ENCODE peak calls at places on chromosomes 7 and 10, in eight cellular contexts. One of them, this sample, is unnamed.

GRCh38 chr10:4511559-4511958 is 314.4 kb upstream of the AKR1E2 start:
- DNase-seq in transverse colon: no peak
- DNase-seq in GM20000: no peak
- DNase-seq in fibroblast of lung: peak; percentile 70
- DNase-seq in choroid plexus epithelial cell: no peak
- DNase-seq in endodermal cell: no peak
- DNase-seq in WTC11: no peak
- DNase-seq in dorsolateral prefrontal cortex: no peak
- DNase-seq in this sample: no peak

GRCh38 chr10:100006241-100006886 is 3.4 kb downstream of the DNMBP start:
- DNase-seq in choroid plexus epithelial cell: peak; percentile 95
- DNase-seq in transverse colon: no peak
- DNase-seq in WTC11: no peak
- DNase-seq in dorsolateral prefrontal cortex: no peak
- DNase-seq in endodermal cell: no peak
- DNase-seq in GM20000: peak; percentile 55
- DNase-seq in fibroblast of lung: peak; percentile 90
- DNase-seq in this sample: no peak

GRCh38 chr10:125961743-125962142 is 65.4 kb downstream of the FANK1 start:
- DNase-seq in choroid plexus epithelial cell: no peak
- DNase-seq in transverse colon: no peak
- DNase-seq in endodermal cell: no peak
- DNase-seq in dorsolateral prefrontal cortex: no peak
- DNase-seq in fibroblast of lung: no peak
- DNase-seq in WTC11: no peak
- DNase-seq in GM20000: no peak
- DNase-seq in this sample: no peak

GRCh38 chr7:158570449-158571170 is 17.0 kb downstream of the PTPRN2 start:
- DNase-seq in fibroblast of lung: no peak
- DNase-seq in dorsolateral prefrontal cortex: no peak
- DNase-seq in GM20000: no peak
- DNase-seq in choroid plexus epithelial cell: no peak
- DNase-seq in WTC11: no peak
- DNase-seq in transverse colon: no peak
- DNase-seq in endodermal cell: no peak
- DNase-seq in this sample: no peak

GRCh38 chr7:93799750-93800357 is 90.7 kb downstream of the TFPI2 start:
- DNase-seq in choroid plexus epithelial cell: peak; percentile 57
- DNase-seq in dorsolateral prefrontal cortex: no peak
- DNase-seq in WTC11: no peak
- DNase-seq in endodermal cell: no peak
- DNase-seq in fibroblast of lung: peak; percentile 30
- DNase-seq in GM20000: peak; percentile 22
- DNase-seq in transverse colon: no peak
- DNase-seq in this sample: no peak

GRCh38 chr10:132606536-132607316 is 69.1 kb downstream of the INPP5A start:
- DNase-seq in endodermal cell: no peak
- DNase-seq in WTC11: no peak
- DNase-seq in transverse colon: no peak
- DNase-seq in choroid plexus epithelial cell: peak; percentile 34
- DNase-seq in GM20000: no peak
- DNase-seq in fibroblast of lung: peak; percentile 46
- DNase-seq in dorsolateral prefrontal cortex: peak; percentile 80
- DNase-seq in this sample: no peak

GRCh38 chr7:84399661-84400060 is 205.1 kb upstream of the SEMA3A start:
- DNase-seq in choroid plexus epithelial cell: no peak
- DNase-seq in transverse colon: no peak
- DNase-seq in dorsolateral prefrontal cortex: no peak
- DNase-seq in WTC11: no peak
- DNase-seq in GM20000: no peak
- DNase-seq in endodermal cell: peak; percentile 39
- DNase-seq in fibroblast of lung: no peak
- DNase-seq in this sample: no peak

GRCh38 chr7:84058311-84059076 is 136.1 kb downstream of the SEMA3A start:
- DNase-seq in transverse colon: no peak
- DNase-seq in dorsolateral prefrontal cortex: no peak
- DNase-seq in fibroblast of lung: peak; percentile 57
- DNase-seq in GM20000: no peak
- DNase-seq in choroid plexus epithelial cell: peak; percentile 82
- DNase-seq in endodermal cell: no peak
- DNase-seq in WTC11: no peak
- DNase-seq in this sample: no peak

GRCh38 chr10:93859049-93859655 is 34.6 kb upstream of the SLC35G1 start:
- DNase-seq in WTC11: no peak
- DNase-seq in transverse colon: no peak
- DNase-seq in endodermal cell: no peak
- DNase-seq in fibroblast of lung: peak; percentile 28
- DNase-seq in dorsolateral prefrontal cortex: no peak
- DNase-seq in GM20000: no peak
- DNase-seq in choroid plexus epithelial cell: peak; percentile 41
- DNase-seq in this sample: no peak

GRCh38 chr10:90398551-90398950 is 459.3 kb downstream of the HTR7 start:
- DNase-seq in endodermal cell: no peak
- DNase-seq in transverse colon: no peak
- DNase-seq in choroid plexus epithelial cell: peak; percentile 71
- DNase-seq in dorsolateral prefrontal cortex: no peak
- DNase-seq in fibroblast of lung: peak; percentile 43
- DNase-seq in WTC11: no peak
- DNase-seq in GM20000: no peak
- DNase-seq in this sample: no peak

GRCh38 chr7:101402081-101402779 is 39.6 kb downstream of the COL26A1 start:
- DNase-seq in fibroblast of lung: no peak
- DNase-seq in transverse colon: no peak
- DNase-seq in endodermal cell: peak; percentile 94
- DNase-seq in WTC11: peak; percentile 83
- DNase-seq in GM20000: no peak
- DNase-seq in dorsolateral prefrontal cortex: no peak
- DNase-seq in choroid plexus epithelial cell: peak; percentile 22
- DNase-seq in this sample: peak; percentile 39

GRCh38 chr10:75528392-75528791 is 97.0 kb downstream of the LRMDA start:
- DNase-seq in GM20000: no peak
- DNase-seq in transverse colon: no peak
- DNase-seq in WTC11: no peak
- DNase-seq in fibroblast of lung: no peak
- DNase-seq in dorsolateral prefrontal cortex: no peak
- DNase-seq in choroid plexus epithelial cell: no peak
- DNase-seq in endodermal cell: no peak
- DNase-seq in this sample: no peak

GRCh38 chr7:78279035-78279434 is 480.5 kb downstream of the PHTF2 start:
- DNase-seq in fibroblast of lung: peak; percentile 61
- DNase-seq in WTC11: no peak
- DNase-seq in transverse colon: no peak
- DNase-seq in dorsolateral prefrontal cortex: no peak
- DNase-seq in GM20000: no peak
- DNase-seq in choroid plexus epithelial cell: peak; percentile 52
- DNase-seq in endodermal cell: no peak
- DNase-seq in this sample: no peak

GRCh38 chr10:92695679-92696605 is 6.2 kb downstream of the HHEX start:
- DNase-seq in WTC11: peak; percentile 64
- DNase-seq in transverse colon: no peak
- DNase-seq in GM20000: peak; percentile 25
- DNase-seq in choroid plexus epithelial cell: peak; percentile 64
- DNase-seq in endodermal cell: peak; percentile 80
- DNase-seq in dorsolateral prefrontal cortex: no peak
- DNase-seq in fibroblast of lung: peak; percentile 69
- DNase-seq in this sample: no peak

GRCh38 chr7:130917669-130918128 is 183.7 kb upstream of the KLF14 start:
- DNase-seq in fibroblast of lung: peak; percentile 69
- DNase-seq in choroid plexus epithelial cell: no peak
- DNase-seq in transverse colon: no peak
- DNase-seq in dorsolateral prefrontal cortex: no peak
- DNase-seq in WTC11: no peak
- DNase-seq in GM20000: no peak
- DNase-seq in endodermal cell: no peak
- DNase-seq in this sample: no peak

GRCh38 chr10:11757452-11757819 is 15.3 kb downstream of the ECHDC3 start:
- DNase-seq in endodermal cell: no peak
- DNase-seq in transverse colon: no peak
- DNase-seq in fibroblast of lung: peak; percentile 94
- DNase-seq in GM20000: no peak
- DNase-seq in dorsolateral prefrontal cortex: no peak
- DNase-seq in WTC11: no peak
- DNase-seq in choroid plexus epithelial cell: peak; percentile 95
- DNase-seq in this sample: peak; percentile 65

GRCh38 chr10:13629116-13629515 is 42.4 kb downstream of the PRPF18 start:
- DNase-seq in fibroblast of lung: no peak
- DNase-seq in GM20000: no peak
- DNase-seq in WTC11: no peak
- DNase-seq in dorsolateral prefrontal cortex: no peak
- DNase-seq in choroid plexus epithelial cell: peak; percentile 74
- DNase-seq in endodermal cell: no peak
- DNase-seq in transverse colon: no peak
- DNase-seq in this sample: no peak

DNA sequence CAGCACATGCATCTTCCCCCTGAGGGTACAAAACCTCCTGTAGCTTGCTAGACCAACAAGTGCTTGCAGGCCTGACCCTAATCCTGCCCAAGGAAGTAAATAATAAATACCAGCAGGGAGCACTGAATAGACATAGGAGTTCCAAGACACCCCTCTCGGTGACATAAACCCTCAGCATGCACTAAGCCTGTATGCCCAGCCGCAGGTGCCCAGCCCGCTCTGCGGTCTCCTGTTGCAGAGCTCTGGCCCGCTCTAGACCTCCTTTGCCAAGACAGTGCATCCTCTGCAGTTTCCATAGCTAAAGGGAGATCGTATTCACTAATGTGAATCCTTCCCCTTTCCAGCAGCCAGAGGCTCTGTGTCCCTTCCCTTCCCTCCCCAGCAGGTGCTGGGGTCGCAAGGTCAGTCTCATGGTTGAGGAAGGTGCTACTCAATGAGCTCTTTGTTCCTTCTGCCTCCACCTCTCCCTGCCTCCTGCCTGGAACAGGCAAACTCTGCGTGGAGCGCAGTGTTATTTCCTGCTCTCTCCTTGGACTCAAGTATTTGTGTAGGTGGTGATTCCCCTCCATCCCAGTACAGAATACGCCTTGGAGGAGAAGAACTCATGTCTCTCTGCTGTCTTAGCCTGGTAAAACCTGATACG is 36.6 kb downstream of the SBDS start:
- DNase-seq in GM20000: no peak
- DNase-seq in choroid plexus epithelial cell: no peak
- DNase-seq in transverse colon: peak; percentile 41
- DNase-seq in WTC11: no peak
- DNase-seq in dorsolateral prefrontal cortex: no peak
- DNase-seq in endodermal cell: no peak
- DNase-seq in fibroblast of lung: no peak
- DNase-seq in this sample: no peak
- TF ChIP-seq CTCF in GM20000: no peak
- TF ChIP-seq CTCF in choroid plexus epithelial cell: no peak
- TF ChIP-seq CTCF in transverse colon: no peak
- TF ChIP-seq CTCF in WTC11: no peak
- TF ChIP-seq CTCF in dorsolateral prefrontal cortex: no peak
- TF ChIP-seq CTCF in endodermal cell: no peak
- TF ChIP-seq CTCF in fibroblast of lung: no peak
- TF ChIP-seq CTCF in this sample: no peak

GRCh38 chr7:128421384-128421783 is 11.6 kb upstream of the IMPDH1 start:
- DNase-seq in dorsolateral prefrontal cortex: no peak
- DNase-seq in choroid plexus epithelial cell: no peak
- DNase-seq in WTC11: no peak
- DNase-seq in endodermal cell: no peak
- DNase-seq in GM20000: no peak
- DNase-seq in transverse colon: no peak
- DNase-seq in fibroblast of lung: no peak
- DNase-seq in this sample: no peak

GRCh38 chr7:128415217-128415785 is 5.5 kb upstream of the IMPDH1 start:
- DNase-seq in GM20000: no peak
- DNase-seq in transverse colon: no peak
- DNase-seq in endodermal cell: no peak
- DNase-seq in WTC11: no peak
- DNase-seq in dorsolateral prefrontal cortex: no peak
- DNase-seq in fibroblast of lung: no peak
- DNase-seq in choroid plexus epithelial cell: no peak
- DNase-seq in this sample: no peak

GRCh38 chr7:128420773-128421172 is 11.0 kb upstream of the IMPDH1 start:
- DNase-seq in endodermal cell: no peak
- DNase-seq in transverse colon: no peak
- DNase-seq in GM20000: no peak
- DNase-seq in WTC11: no peak
- DNase-seq in dorsolateral prefrontal cortex: no peak
- DNase-seq in fibroblast of lung: no peak
- DNase-seq in choroid plexus epithelial cell: peak; percentile 76
- DNase-seq in this sample: no peak

GRCh38 chr7:128419262-128419661 is 9.5 kb upstream of the IMPDH1 start:
- DNase-seq in choroid plexus epithelial cell: no peak
- DNase-seq in dorsolateral prefrontal cortex: peak; percentile 58
- DNase-seq in transverse colon: no peak
- DNase-seq in fibroblast of lung: no peak
- DNase-seq in endodermal cell: no peak
- DNase-seq in GM20000: no peak
- DNase-seq in WTC11: no peak
- DNase-seq in this sample: no peak

GRCh38 chr7:128417071-128417470 is 7.3 kb upstream of the IMPDH1 start:
- DNase-seq in fibroblast of lung: no peak
- DNase-seq in transverse colon: no peak
- DNase-seq in WTC11: no peak
- DNase-seq in choroid plexus epithelial cell: no peak
- DNase-seq in GM20000: no peak
- DNase-seq in dorsolateral prefrontal cortex: no peak
- DNase-seq in endodermal cell: no peak
- DNase-seq in this sample: no peak
- TF ChIP-seq CTCF in fibroblast of lung: no peak
- TF ChIP-seq CTCF in transverse colon: no peak
- TF ChIP-seq CTCF in WTC11: no peak
- TF ChIP-seq CTCF in choroid plexus epithelial cell: no peak
- TF ChIP-seq CTCF in GM20000: no peak
- TF ChIP-seq CTCF in dorsolateral prefrontal cortex: no peak
- TF ChIP-seq CTCF in endodermal cell: no peak
- TF ChIP-seq CTCF in this sample: no peak

GRCh38 chr10:2871673-2872219 is 195.6 kb upstream of the PFKP start:
- DNase-seq in transverse colon: no peak
- DNase-seq in fibroblast of lung: no peak
- DNase-seq in dorsolateral prefrontal cortex: no peak
- DNase-seq in WTC11: no peak
- DNase-seq in endodermal cell: no peak
- DNase-seq in GM20000: no peak
- DNase-seq in choroid plexus epithelial cell: no peak
- DNase-seq in this sample: no peak
- TF ChIP-seq CTCF in transverse colon: no peak
- TF ChIP-seq CTCF in fibroblast of lung: no peak
- TF ChIP-seq CTCF in dorsolateral prefrontal cortex: no peak
- TF ChIP-seq CTCF in WTC11: no peak
- TF ChIP-seq CTCF in endodermal cell: no peak
- TF ChIP-seq CTCF in GM20000: no peak
- TF ChIP-seq CTCF in choroid plexus epithelial cell: no peak
- TF ChIP-seq CTCF in this sample: no peak

GRCh38 chr7:104859754-104860426 is 154.1 kb upstream of the KMT2E start:
- DNase-seq in dorsolateral prefrontal cortex: no peak
- DNase-seq in GM20000: no peak
- DNase-seq in fibroblast of lung: no peak
- DNase-seq in endodermal cell: no peak
- DNase-seq in WTC11: no peak
- DNase-seq in transverse colon: no peak
- DNase-seq in choroid plexus epithelial cell: peak; percentile 11
- DNase-seq in this sample: no peak

GRCh38 chr7:104857458-104858425 is 156.3 kb upstream of the KMT2E start:
- DNase-seq in transverse colon: no peak
- DNase-seq in WTC11: no peak
- DNase-seq in fibroblast of lung: no peak
- DNase-seq in endodermal cell: no peak
- DNase-seq in GM20000: no peak
- DNase-seq in choroid plexus epithelial cell: peak; percentile 36
- DNase-seq in dorsolateral prefrontal cortex: no peak
- DNase-seq in this sample: no peak

GRCh38 chr7:104861729-104862128 is 152.3 kb upstream of the KMT2E start:
- DNase-seq in WTC11: no peak
- DNase-seq in dorsolateral prefrontal cortex: no peak
- DNase-seq in GM20000: no peak
- DNase-seq in choroid plexus epithelial cell: no peak
- DNase-seq in transverse colon: no peak
- DNase-seq in fibroblast of lung: no peak
- DNase-seq in endodermal cell: no peak
- DNase-seq in this sample: no peak

GRCh38 chr7:104862719-104863118 is 151.3 kb upstream of the KMT2E start:
- DNase-seq in GM20000: no peak
- DNase-seq in endodermal cell: peak; percentile 79
- DNase-seq in fibroblast of lung: no peak
- DNase-seq in transverse colon: no peak
- DNase-seq in WTC11: peak; percentile 54
- DNase-seq in choroid plexus epithelial cell: peak; percentile 38
- DNase-seq in dorsolateral prefrontal cortex: no peak
- DNase-seq in this sample: no peak
- TF ChIP-seq CTCF in GM20000: no peak
- TF ChIP-seq CTCF in endodermal cell: peak; percentile 72
- TF ChIP-seq CTCF in fibroblast of lung: peak; percentile 28
- TF ChIP-seq CTCF in transverse colon: no peak
- TF ChIP-seq CTCF in WTC11: peak; percentile 62
- TF ChIP-seq CTCF in choroid plexus epithelial cell: peak; percentile 60
- TF ChIP-seq CTCF in dorsolateral prefrontal cortex: no peak
- TF ChIP-seq CTCF in this sample: no peak